ENCODE peak calls at places on chromosome 10, in seven cellular contexts. O, E, L, H, X, B and U are unnamed samples.

GRCh38 chr10:70652761-70653657 is 19.3 kb upstream of the ADAMTS14 start:
- DNase-seq in O (no peak), E (peak), L (no peak), H (no peak), X (peak), B (peak), U (no peak)

GRCh38 chr10:15224948-15225347 is 56.5 kb upstream of the NMT2 start:
- DNase-seq in O (no peak), E (no peak), L (no peak), H (no peak), X (no peak), B (no peak), U (no peak)

GRCh38 chr10:108204528-108205313 is 1040.2 kb upstream of the SORCS1 start:
- DNase-seq in O (no peak), E (no peak), L (no peak), H (no peak), X (no peak), B (peak), U (peak)

GRCh38 chr10:42732266-42732665 is 50.3 kb upstream of the BMS1 start:
- DNase-seq in O (no peak), E (no peak), L (no peak), H (no peak), X (no peak), B (no peak), U (no peak)

GRCh38 chr10:71725998-71726672 is 6.6 kb upstream of the C10orf105 start:
- DNase-seq in O (no peak), E (peak), L (peak), H (no peak), X (no peak), B (peak), U (peak)

GRCh38 chr10:100999742-101000601 is at the start of gene LZTS2:
- DNase-seq in O (no peak), E (peak), L (no peak), H (no peak), X (no peak), B (peak), U (peak)

GRCh38 chr10:47029181-47029971 is 118.1 kb downstream of the PTPN20 start:
- DNase-seq in O (no peak), E (no peak), L (no peak), H (no peak), X (no peak), B (no peak), U (no peak)

GRCh38 chr10:131706952-131707351 is 193.9 kb upstream of the PPP2R2D start:
- DNase-seq in O (no peak), E (no peak), L (no peak), H (no peak), X (no peak), B (no peak), U (no peak)

GRCh38 chr10:29140991-29141390 is 147.9 kb upstream of the LYZL1 start:
- DNase-seq in O (no peak), E (peak), L (no peak), H (no peak), X (peak), B (peak), U (no peak)

GRCh38 chr10:24737001-24737400 is 13.3 kb upstream of the ARHGAP21 start:
- DNase-seq in O (no peak), E (no peak), L (no peak), H (no peak), X (no peak), B (no peak), U (no peak)

GRCh38 chr10:128211953-128212727 is 85.9 kb upstream of the MKI67 start:
- DNase-seq in O (peak), E (peak), L (peak), H (peak), X (peak), B (peak), U (peak)

GRCh38 chr10:132534348-132535064 is 3.1 kb upstream of the INPP5A start:
- DNase-seq in O (no peak), E (no peak), L (no peak), H (peak), X (no peak), B (no peak), U (no peak)

GRCh38 chr10:7932301-7933036 is 114.2 kb downstream of the TAF3 start:
- DNase-seq in O (no peak), E (no peak), L (no peak), H (no peak), X (no peak), B (peak), U (no peak)

GRCh38 chr10:45371555-45371954 is 2.5 kb upstream of the ALOX5 start:
- DNase-seq in O (no peak), E (no peak), L (no peak), H (no peak), X (no peak), B (no peak), U (no peak)

GRCh38 chr10:18204050-18204449 is 63.8 kb downstream of the CACNB2 start:
- DNase-seq in O (no peak), E (no peak), L (no peak), H (no peak), X (no peak), B (no peak), U (no peak)

GRCh38 chr10:109343293-109343692 is 580.0 kb downstream of the XPNPEP1 start:
- DNase-seq in O (no peak), E (no peak), L (no peak), H (no peak), X (peak), B (peak), U (no peak)

GRCh38 chr10:58952747-58953466 is 223.5 kb upstream of the PHYHIPL start:
- DNase-seq in O (no peak), E (no peak), L (no peak), H (no peak), X (no peak), B (peak), U (peak)